ENCODE peak calls at places on chromosomes 7 and 10, in seven cellular contexts. One of them, this sample, is unnamed.

GRCh38 chr7:91843831-91844230 is 36.7 kb downstream of the MTERF1 start:
- DNase-seq in body of pancreas: no peak
- DNase-seq in AG10803: no peak
- DNase-seq in amygdala: no peak
- DNase-seq in D721Med: no peak
- DNase-seq in WTC11: no peak
- DNase-seq in fibroblast of mammary gland: no peak
- DNase-seq in this sample: no peak

GRCh38 chr10:8056891-8057331 is 2.4 kb downstream of the GATA3 start:
- DNase-seq in body of pancreas: no peak
- DNase-seq in AG10803: no peak
- DNase-seq in amygdala: no peak
- DNase-seq in D721Med: no peak
- DNase-seq in WTC11: no peak
- DNase-seq in fibroblast of mammary gland: no peak
- DNase-seq in this sample: no peak

GRCh38 chr10:98039690-98040381 is 9.4 kb upstream of the CRTAC1 start:
- DNase-seq in body of pancreas: no peak
- DNase-seq in AG10803: no peak
- DNase-seq in amygdala: no peak
- DNase-seq in D721Med: no peak
- DNase-seq in WTC11: no peak
- DNase-seq in fibroblast of mammary gland: no peak
- DNase-seq in this sample: no peak

GRCh38 chr10:79444243-79445119 is 943 bp downstream of the ZCCHC24 start:
- DNase-seq in body of pancreas: peak
- DNase-seq in AG10803: peak
- DNase-seq in amygdala: no peak
- DNase-seq in D721Med: no peak
- DNase-seq in WTC11: peak
- DNase-seq in fibroblast of mammary gland: peak
- DNase-seq in this sample: peak

GRCh38 chr10:130487562-130487961 is 351.4 kb downstream of the GLRX3 start:
- DNase-seq in body of pancreas: no peak
- DNase-seq in AG10803: no peak
- DNase-seq in amygdala: no peak
- DNase-seq in D721Med: no peak
- DNase-seq in WTC11: no peak
- DNase-seq in fibroblast of mammary gland: no peak
- DNase-seq in this sample: no peak

GRCh38 chr10:119651514-119652327 is 541 bp downstream of the BAG3 start:
- DNase-seq in body of pancreas: peak
- DNase-seq in AG10803: no peak
- DNase-seq in amygdala: no peak
- DNase-seq in D721Med: no peak
- DNase-seq in WTC11: no peak
- DNase-seq in fibroblast of mammary gland: no peak
- DNase-seq in this sample: peak

GRCh38 chr7:148581685-148582084 is 8.9 kb upstream of the C7orf33 start:
- DNase-seq in body of pancreas: no peak
- DNase-seq in AG10803: no peak
- DNase-seq in amygdala: no peak
- DNase-seq in D721Med: no peak
- DNase-seq in WTC11: no peak
- DNase-seq in fibroblast of mammary gland: no peak
- DNase-seq in this sample: no peak

GRCh38 chr10:132397036-132397541 is at the start of gene PWWP2B:
- DNase-seq in body of pancreas: peak
- DNase-seq in AG10803: no peak
- DNase-seq in amygdala: no peak
- DNase-seq in D721Med: no peak
- DNase-seq in WTC11: no peak
- DNase-seq in fibroblast of mammary gland: no peak
- DNase-seq in this sample: peak

GRCh38 chr10:68560916-68561691 is 967 bp downstream of the TET1 start:
- DNase-seq in body of pancreas: peak
- DNase-seq in AG10803: no peak
- DNase-seq in amygdala: no peak
- DNase-seq in D721Med: no peak
- DNase-seq in WTC11: peak
- DNase-seq in fibroblast of mammary gland: peak
- DNase-seq in this sample: peak

GRCh38 chr7:134400859-134401258 is 58.0 kb downstream of the AKR1B1 start:
- DNase-seq in body of pancreas: no peak
- DNase-seq in AG10803: no peak
- DNase-seq in amygdala: no peak
- DNase-seq in D721Med: no peak
- DNase-seq in WTC11: no peak
- DNase-seq in fibroblast of mammary gland: no peak
- DNase-seq in this sample: no peak

GRCh38 chr7:8640671-8641070 is 207.3 kb downstream of the NXPH1 start:
- DNase-seq in body of pancreas: no peak
- DNase-seq in AG10803: no peak
- DNase-seq in amygdala: no peak
- DNase-seq in D721Med: no peak
- DNase-seq in WTC11: no peak
- DNase-seq in fibroblast of mammary gland: no peak
- DNase-seq in this sample: no peak

GRCh38 chr10:65306201-65306600 is 1619.6 kb upstream of the LRRTM3 start:
- DNase-seq in body of pancreas: no peak
- DNase-seq in AG10803: peak
- DNase-seq in amygdala: no peak
- DNase-seq in D721Med: no peak
- DNase-seq in WTC11: no peak
- DNase-seq in fibroblast of mammary gland: no peak
- DNase-seq in this sample: no peak

GRCh38 chr7:41538810-41539724 is 163.8 kb downstream of the INHBA start:
- DNase-seq in body of pancreas: no peak
- DNase-seq in AG10803: no peak
- DNase-seq in amygdala: no peak
- DNase-seq in D721Med: no peak
- DNase-seq in WTC11: no peak
- DNase-seq in fibroblast of mammary gland: peak
- DNase-seq in this sample: no peak

GRCh38 chr7:1558841-1559625 is 3.0 kb upstream of the TMEM184A start:
- DNase-seq in body of pancreas: no peak
- DNase-seq in AG10803: no peak
- DNase-seq in amygdala: no peak
- DNase-seq in D721Med: no peak
- DNase-seq in WTC11: no peak
- DNase-seq in fibroblast of mammary gland: no peak
- DNase-seq in this sample: no peak

GRCh38 chr7:120862987-120863386 is 5.0 kb upstream of the TSPAN12 start:
- DNase-seq in body of pancreas: no peak
- DNase-seq in AG10803: no peak
- DNase-seq in amygdala: no peak
- DNase-seq in D721Med: no peak
- DNase-seq in WTC11: no peak
- DNase-seq in fibroblast of mammary gland: no peak
- DNase-seq in this sample: no peak